ENCODE peak calls at places on chromosomes 6 and 20, in six cellular contexts. One of them, this sample, is unnamed.

GRCh38 chr6:158786645-158787304 is 32.4 kb downstream of the EZR start:
- DNase-seq in GM23338: no peak
- DNase-seq in fibroblast of lung: no peak
- DNase-seq in HCT116: no peak
- DNase-seq in IMR-90: no peak
- DNase-seq in mammary epithelial cell: peak; percentile 45
- DNase-seq in this sample: no peak

GRCh38 chr20:62620624-62621023 is 21.7 kb upstream of the SLCO4A1 start:
- DNase-seq in GM23338: no peak
- DNase-seq in fibroblast of lung: no peak
- DNase-seq in HCT116: no peak
- DNase-seq in IMR-90: no peak
- DNase-seq in mammary epithelial cell: no peak
- DNase-seq in this sample: no peak

GRCh38 chr6:111871725-111872520 is 1.3 kb downstream of the FYN start:
- DNase-seq in GM23338: peak; percentile 70
- DNase-seq in fibroblast of lung: peak; percentile 34
- DNase-seq in HCT116: no peak
- DNase-seq in IMR-90: peak; percentile 30
- DNase-seq in mammary epithelial cell: peak; percentile 38
- DNase-seq in this sample: peak; percentile 68

GRCh38 chr20:50724851-50725721 is 6.3 kb upstream of the PARD6B start:
- DNase-seq in GM23338: peak; percentile 62
- DNase-seq in fibroblast of lung: peak; percentile 98
- DNase-seq in HCT116: peak; percentile 91
- DNase-seq in IMR-90: peak; percentile 96
- DNase-seq in mammary epithelial cell: peak; percentile 98
- DNase-seq in this sample: no peak

GRCh38 chr20:19860742-19861141 is 102.7 kb downstream of the RIN2 start:
- DNase-seq in GM23338: no peak
- DNase-seq in fibroblast of lung: no peak
- DNase-seq in HCT116: no peak
- DNase-seq in IMR-90: no peak
- DNase-seq in mammary epithelial cell: no peak
- DNase-seq in this sample: no peak

GRCh38 chr6:63066053-63066704 is 145.1 kb upstream of the FKBP1C start:
- DNase-seq in GM23338: peak; percentile 40
- DNase-seq in fibroblast of lung: no peak
- DNase-seq in HCT116: peak; percentile 2
- DNase-seq in IMR-90: no peak
- DNase-seq in mammary epithelial cell: peak; percentile 2
- DNase-seq in this sample: no peak

GRCh38 chr6:28165566-28165965 is 23.9 kb downstream of the ZKSCAN8 start:
- DNase-seq in GM23338: no peak
- DNase-seq in fibroblast of lung: no peak
- DNase-seq in HCT116: no peak
- DNase-seq in IMR-90: no peak
- DNase-seq in mammary epithelial cell: no peak
- DNase-seq in this sample: no peak

GRCh38 chr6:4460595-4461475 is 315.4 kb upstream of the CDYL start:
- DNase-seq in GM23338: no peak
- DNase-seq in fibroblast of lung: peak; percentile 58
- DNase-seq in HCT116: no peak
- DNase-seq in IMR-90: peak; percentile 44
- DNase-seq in mammary epithelial cell: no peak
- DNase-seq in this sample: no peak

GRCh38 chr20:7038029-7038428 is 270.5 kb downstream of the BMP2 start:
- DNase-seq in GM23338: no peak
- DNase-seq in fibroblast of lung: peak; percentile 77
- DNase-seq in HCT116: no peak
- DNase-seq in IMR-90: no peak
- DNase-seq in mammary epithelial cell: peak; percentile 58
- DNase-seq in this sample: no peak

GRCh38 chr6:35024601-35025054 is 116.5 kb downstream of the TCP11 start:
- DNase-seq in GM23338: peak; percentile 69
- DNase-seq in fibroblast of lung: peak; percentile 70
- DNase-seq in HCT116: peak; percentile 29
- DNase-seq in IMR-90: peak; percentile 45
- DNase-seq in mammary epithelial cell: peak; percentile 90
- DNase-seq in this sample: no peak
- H3K4me3 ChIP-seq in GM23338: no peak overlapping the region
- H3K4me3 ChIP-seq in fibroblast of lung: no peak overlapping the region
- H3K4me3 ChIP-seq in HCT116: no peak overlapping the region
- H3K4me3 ChIP-seq in IMR-90: no peak overlapping the region
- H3K4me3 ChIP-seq in mammary epithelial cell: no peak overlapping the region
- H3K4me3 ChIP-seq in this sample: no peak overlapping the region

GRCh38 chr6:11580686-11581085 is 43.1 kb downstream of the TMEM170B start:
- DNase-seq in GM23338: no peak
- DNase-seq in fibroblast of lung: no peak
- DNase-seq in HCT116: no peak
- DNase-seq in IMR-90: no peak
- DNase-seq in mammary epithelial cell: no peak
- DNase-seq in this sample: no peak

GRCh38 chr6:11571073-11571472 is 33.5 kb downstream of the TMEM170B start:
- DNase-seq in GM23338: no peak
- DNase-seq in fibroblast of lung: no peak
- DNase-seq in HCT116: no peak
- DNase-seq in IMR-90: no peak
- DNase-seq in mammary epithelial cell: no peak
- DNase-seq in this sample: no peak

DNA sequence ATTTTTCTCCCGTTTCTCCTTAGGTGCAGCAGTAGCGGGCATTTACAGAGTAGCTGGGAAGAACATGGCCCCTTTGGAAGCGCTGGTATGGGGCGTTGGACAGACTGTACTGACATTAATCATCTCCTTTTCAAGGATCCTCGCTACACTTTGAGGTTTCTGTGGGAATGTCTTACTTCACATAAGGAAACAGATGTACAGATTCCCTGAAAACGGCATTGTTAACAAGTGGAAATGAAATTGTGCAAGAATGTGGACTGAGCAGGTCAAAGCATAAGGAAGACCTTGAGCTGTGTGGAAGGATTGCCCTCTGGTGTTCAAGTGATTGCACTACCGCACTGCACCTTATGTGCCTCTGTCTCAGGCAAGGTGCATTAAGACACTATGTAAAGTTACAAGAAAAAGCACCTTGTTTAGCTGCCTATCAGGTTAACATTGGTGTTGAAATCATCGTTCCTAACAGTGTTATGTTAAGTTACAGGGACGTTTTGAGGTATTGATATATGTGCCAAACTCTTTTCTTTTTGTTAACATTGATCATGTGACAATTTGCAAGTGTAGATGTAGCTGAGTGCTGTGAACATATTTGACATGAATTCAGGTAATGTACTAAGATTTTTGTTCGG is 38.0 kb downstream of the TMEM170B start:
- DNase-seq in GM23338: peak; percentile 86
- DNase-seq in fibroblast of lung: peak; percentile 73
- DNase-seq in HCT116: peak; percentile 71
- DNase-seq in IMR-90: peak; percentile 84
- DNase-seq in mammary epithelial cell: peak; percentile 67
- DNase-seq in this sample: peak; percentile 64
- H2AFZ ChIP-seq in GM23338: no peak overlapping the region
- H2AFZ ChIP-seq in fibroblast of lung: peak overlapping the region; percentile 50
- H2AFZ ChIP-seq in HCT116: peak overlapping the region; percentile 52
- H2AFZ ChIP-seq in IMR-90: peak overlapping the region; percentile 53
- H2AFZ ChIP-seq in mammary epithelial cell: peak overlapping the region; percentile 40
- H2AFZ ChIP-seq in this sample: no peak overlapping the region

GRCh38 chr20:58626076-58626475 is 25.0 kb upstream of the STX16 start:
- DNase-seq in GM23338: no peak
- DNase-seq in fibroblast of lung: no peak
- DNase-seq in HCT116: no peak
- DNase-seq in IMR-90: no peak
- DNase-seq in mammary epithelial cell: no peak
- DNase-seq in this sample: no peak
- H3K4me3 ChIP-seq in GM23338: no peak overlapping the region
- H3K4me3 ChIP-seq in fibroblast of lung: no peak overlapping the region
- H3K4me3 ChIP-seq in HCT116: no peak overlapping the region
- H3K4me3 ChIP-seq in IMR-90: no peak overlapping the region
- H3K4me3 ChIP-seq in mammary epithelial cell: no peak overlapping the region
- H3K4me3 ChIP-seq in this sample: no peak overlapping the region

GRCh38 chr6:45898941-45899682 is 116.5 kb downstream of the CLIC5 start:
- DNase-seq in GM23338: peak; percentile 28
- DNase-seq in fibroblast of lung: no peak
- DNase-seq in HCT116: no peak
- DNase-seq in IMR-90: no peak
- DNase-seq in mammary epithelial cell: no peak
- DNase-seq in this sample: no peak

GRCh38 chr6:45899683-45899946 is 116.0 kb downstream of the CLIC5 start:
- DNase-seq in GM23338: no peak
- DNase-seq in fibroblast of lung: no peak
- DNase-seq in HCT116: no peak
- DNase-seq in IMR-90: no peak
- DNase-seq in mammary epithelial cell: no peak
- DNase-seq in this sample: no peak

GRCh38 chr6:45902984-45903383 is 112.7 kb downstream of the CLIC5 start:
- DNase-seq in GM23338: no peak
- DNase-seq in fibroblast of lung: no peak
- DNase-seq in HCT116: no peak
- DNase-seq in IMR-90: no peak
- DNase-seq in mammary epithelial cell: no peak
- DNase-seq in this sample: no peak

GRCh38 chr6:45901777-45902650 is 113.6 kb downstream of the CLIC5 start:
- DNase-seq in GM23338: no peak
- DNase-seq in fibroblast of lung: no peak
- DNase-seq in HCT116: no peak
- DNase-seq in IMR-90: no peak
- DNase-seq in mammary epithelial cell: no peak
- DNase-seq in this sample: no peak

DNA sequence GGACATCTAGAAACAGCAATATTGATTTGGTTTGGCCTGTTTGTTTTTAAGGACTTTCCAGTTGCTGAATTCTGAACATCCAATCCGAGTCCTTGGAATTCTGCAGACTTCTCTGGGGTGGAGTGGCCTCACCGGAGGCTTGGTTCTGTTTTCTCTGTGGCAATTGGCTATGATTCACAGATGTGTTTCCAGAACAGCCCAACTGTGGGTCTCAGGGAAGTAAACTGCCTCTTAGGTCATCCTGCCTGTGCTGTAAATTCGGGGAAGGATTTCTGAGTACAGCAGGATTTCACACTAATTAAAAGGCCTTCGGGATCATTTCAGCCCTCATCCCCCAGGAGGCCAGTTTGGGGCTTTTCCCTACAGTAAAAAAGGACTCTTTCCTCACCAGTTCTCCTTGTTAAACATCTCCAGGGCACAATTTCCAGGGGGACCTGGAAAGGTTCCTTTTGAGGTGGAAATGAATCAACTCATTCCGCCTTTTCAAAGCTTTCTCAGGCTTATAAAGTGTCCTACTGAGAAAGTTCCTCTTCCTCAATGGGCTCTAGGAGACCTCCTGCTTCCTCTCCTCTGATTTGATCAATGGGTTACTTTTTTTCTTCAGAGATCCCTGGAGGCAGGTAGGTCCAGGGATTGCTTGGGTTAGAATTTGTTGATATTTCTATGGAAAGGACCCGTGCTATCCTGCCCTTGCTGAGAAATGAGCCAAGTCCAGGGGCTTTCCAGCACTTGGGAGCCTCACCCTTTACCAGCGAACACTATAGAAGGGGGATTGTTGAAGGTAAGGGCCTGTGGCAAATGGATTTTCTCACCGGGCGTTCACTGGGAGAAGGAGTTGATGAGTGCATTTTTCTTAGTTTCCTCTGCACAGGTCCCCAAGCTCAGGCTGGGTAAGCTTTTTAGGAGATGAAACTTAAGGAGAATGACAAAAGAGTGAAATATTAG is 114.6 kb downstream of the CLIC5 start:
- DNase-seq in GM23338: peak; percentile 21
- DNase-seq in fibroblast of lung: peak; percentile 53
- DNase-seq in HCT116: no peak
- DNase-seq in IMR-90: no peak
- DNase-seq in mammary epithelial cell: no peak
- DNase-seq in this sample: no peak
- H2AFZ ChIP-seq in GM23338: peak overlapping the region; percentile 81
- H2AFZ ChIP-seq in fibroblast of lung: no peak overlapping the region
- H2AFZ ChIP-seq in HCT116: no peak overlapping the region
- H2AFZ ChIP-seq in IMR-90: no peak overlapping the region
- H2AFZ ChIP-seq in mammary epithelial cell: no peak overlapping the region
- H2AFZ ChIP-seq in this sample: no peak overlapping the region

GRCh38 chr6:10529231-10529801 is 8.2 kb downstream of the GCNT2 start:
- DNase-seq in GM23338: no peak
- DNase-seq in fibroblast of lung: peak; percentile 77
- DNase-seq in HCT116: no peak
- DNase-seq in IMR-90: no peak
- DNase-seq in mammary epithelial cell: no peak
- DNase-seq in this sample: no peak

GRCh38 chr6:10531942-10532341 is 10.8 kb downstream of the GCNT2 start:
- DNase-seq in GM23338: no peak
- DNase-seq in fibroblast of lung: no peak
- DNase-seq in HCT116: no peak
- DNase-seq in IMR-90: no peak
- DNase-seq in mammary epithelial cell: no peak
- DNase-seq in this sample: no peak

GRCh38 chr6:10534418-10534760 is 13.2 kb downstream of the GCNT2 start:
- DNase-seq in GM23338: no peak
- DNase-seq in fibroblast of lung: no peak
- DNase-seq in HCT116: no peak
- DNase-seq in IMR-90: no peak
- DNase-seq in mammary epithelial cell: no peak
- DNase-seq in this sample: no peak

GRCh38 chr6:10532392-10532791 is 11.2 kb downstream of the GCNT2 start:
- DNase-seq in GM23338: no peak
- DNase-seq in fibroblast of lung: no peak
- DNase-seq in HCT116: no peak
- DNase-seq in IMR-90: no peak
- DNase-seq in mammary epithelial cell: no peak
- DNase-seq in this sample: no peak

DNA sequence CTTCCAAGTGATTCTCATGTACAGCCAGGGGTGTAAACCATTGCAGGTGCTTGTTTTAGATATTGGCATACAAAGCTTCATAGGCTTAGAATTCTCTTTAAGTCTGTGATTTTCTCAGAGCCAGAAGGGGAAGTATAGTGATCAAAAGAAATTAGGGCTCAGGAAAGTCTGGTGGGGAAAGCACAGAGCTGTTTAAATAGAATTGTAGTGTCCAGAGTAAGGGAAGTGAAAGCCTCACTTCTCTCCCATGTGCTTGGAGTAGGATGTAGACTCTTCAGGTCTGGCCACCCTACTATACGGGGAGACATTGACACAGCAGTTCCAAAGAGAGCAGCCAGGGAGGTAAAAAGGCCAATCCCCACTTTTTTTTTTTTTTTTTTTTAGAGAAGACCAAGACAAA is 10.4 kb downstream of the GCNT2 start:
- DNase-seq in GM23338: no peak
- DNase-seq in fibroblast of lung: no peak
- DNase-seq in HCT116: no peak
- DNase-seq in IMR-90: no peak
- DNase-seq in mammary epithelial cell: no peak
- DNase-seq in this sample: no peak
- H3K4me3 ChIP-seq in GM23338: no peak overlapping the region
- H3K4me3 ChIP-seq in fibroblast of lung: no peak overlapping the region
- H3K4me3 ChIP-seq in HCT116: no peak overlapping the region
- H3K4me3 ChIP-seq in IMR-90: no peak overlapping the region
- H3K4me3 ChIP-seq in mammary epithelial cell: no peak overlapping the region
- H3K4me3 ChIP-seq in this sample: peak overlapping the region; percentile 42

GRCh38 chr20:40493551-40493950 is 195.5 kb downstream of the MAFB start:
- DNase-seq in GM23338: no peak
- DNase-seq in fibroblast of lung: peak; percentile 20
- DNase-seq in HCT116: peak; percentile 28
- DNase-seq in IMR-90: no peak
- DNase-seq in mammary epithelial cell: peak; percentile 89
- DNase-seq in this sample: no peak
- H2AFZ ChIP-seq in GM23338: no peak overlapping the region
- H2AFZ ChIP-seq in fibroblast of lung: no peak overlapping the region
- H2AFZ ChIP-seq in HCT116: no peak overlapping the region
- H2AFZ ChIP-seq in IMR-90: no peak overlapping the region
- H2AFZ ChIP-seq in mammary epithelial cell: peak overlapping the region; percentile 14
- H2AFZ ChIP-seq in this sample: no peak overlapping the region

GRCh38 chr20:49276895-49277785 is 717 bp downstream of the ZNFX1 start:
- DNase-seq in GM23338: peak; percentile 35
- DNase-seq in fibroblast of lung: no peak
- DNase-seq in HCT116: no peak
- DNase-seq in IMR-90: no peak
- DNase-seq in mammary epithelial cell: no peak
- DNase-seq in this sample: peak; percentile 45
- H3K4me3 ChIP-seq in GM23338: peak overlapping the region; percentile 100
- H3K4me3 ChIP-seq in fibroblast of lung: peak overlapping the region; percentile 86
- H3K4me3 ChIP-seq in HCT116: peak overlapping the region; percentile 91
- H3K4me3 ChIP-seq in IMR-90: peak overlapping the region; percentile 53
- H3K4me3 ChIP-seq in mammary epithelial cell: peak overlapping the region; percentile 85
- H3K4me3 ChIP-seq in this sample: peak overlapping the region; percentile 81

This sample was measured in DND-41.